ENCODE peak calls at places on chromosomes 16 and 17, in five cellular contexts. D is erythroblast; R is activated naive CD8-positive, alpha-beta T cell treated with anti-CD3 and anti-CD28 coated beads for 36 hours; B is activated T-helper 1 cell treated with Interleukin-2 at 50 U/mL for 16 hours; C is amygdala. P is an unnamed sample.

GRCh38 chr16:89431158-89431584 is 59.2 kb downstream of the ANKRD11 start:
- DNase-seq in D (peak), R (no peak), B (no peak), C (no peak), P (no peak)

GRCh38 chr16:83305092-83305491 is 502.7 kb upstream of the HSBP1 start:
- DNase-seq in D (no peak), R (no peak), B (no peak), C (no peak), P (no peak)

GRCh38 chr17:35747540-35748017 is 5.5 kb downstream of the GAS2L2 start:
- DNase-seq in D (peak), R (peak), B (peak), C (no peak), P (peak)

GRCh38 chr16:15960124-15960971 is 10.9 kb downstream of the ABCC1 start:
- DNase-seq in D (no peak), R (no peak), B (no peak), C (no peak), P (no peak)

GRCh38 chr17:40035162-40035559 is 19.0 kb downstream of the MED24 start:
- DNase-seq in D (peak), R (no peak), B (no peak), C (no peak), P (no peak)

GRCh38 chr16:85578599-85578948 is 34.5 kb upstream of the GSE1 start:
- DNase-seq in D (no peak), R (no peak), B (no peak), C (no peak), P (no peak)

GRCh38 chr17:76539631-76540271 is at the start of gene PRCD:
- DNase-seq in D (no peak), R (no peak), B (no peak), C (no peak), P (no peak)

GRCh38 chr16:68382296-68382718 is 66.0 kb downstream of the SMPD3 start:
- DNase-seq in D (no peak), R (peak), B (no peak), C (no peak), P (no peak)

GRCh38 chr17:42421479-42422332 is 1.4 kb downstream of the CAVIN1 start:
- DNase-seq in D (no peak), R (peak), B (no peak), C (no peak), P (no peak)

GRCh38 chr17:16418684-16419066 is 3.3 kb downstream of the TRPV2 start:
- DNase-seq in D (peak), R (no peak), B (no peak), C (no peak), P (no peak)

P was measured in activated T-helper 9 cell treated with anti-CD3 and anti-CD28 coated beads, Interleukin-2, amount 50 U/mL, for 16 hours.